ENCODE peak calls at places on chromosomes 4 and X, in five cellular contexts. O, X, P, W and Y are unnamed samples.

GRCh38 chr4:190014771-190015537 is 12.1 kb downstream of the FRG2 start:
- DNase-seq in O (no peak), X (no peak), P (no peak), W (no peak), Y (no peak)

GRCh38 chr4:7808752-7809151 is 130.9 kb downstream of the AFAP1 start:
- DNase-seq in O (no peak), X (no peak), P (no peak), W (no peak), Y (no peak)

GRCh38 chrX:9352243-9352642 is 112.6 kb upstream of the TBL1X start:
- DNase-seq in O (no peak), X (no peak), P (no peak), W (no peak), Y (no peak)

GRCh38 chr4:15395342-15395741 is 32.5 kb upstream of the C1QTNF7 start:
- DNase-seq in O (no peak), X (no peak), P (no peak), W (no peak), Y (no peak)

GRCh38 chr4:12949719-12950118 is 534.4 kb downstream of the RAB28 start:
- DNase-seq in O (no peak), X (no peak), P (no peak), W (no peak), Y (no peak)

GRCh38 chrX:20665441-20665840 is 398.7 kb upstream of the RPS6KA3 start:
- DNase-seq in O (no peak), X (no peak), P (no peak), W (no peak), Y (no peak)

GRCh38 chr4:119191505-119191904 is 21.0 kb upstream of the USP53 start:
- DNase-seq in O (no peak), X (no peak), P (no peak), W (no peak), Y (no peak)

GRCh38 chrX:108307408-108308085 is 130.7 kb downstream of the COL4A6 start:
- DNase-seq in O (no peak), X (no peak), P (peak; percentile 39), W (no peak), Y (no peak)

GRCh38 chr4:25466966-25467697 is 90.1 kb downstream of the ANAPC4 start:
- DNase-seq in O (no peak), X (no peak), P (no peak), W (no peak), Y (no peak)

GRCh38 chr4:113145147-113145518 is 95.7 kb downstream of the ANK2 start:
- DNase-seq in O (no peak), X (no peak), P (no peak), W (no peak), Y (no peak)

GRCh38 chr4:8547108-8547911 is 32.9 kb upstream of the GPR78 start:
- DNase-seq in O (no peak), X (no peak), P (no peak), W (no peak), Y (no peak)

GRCh38 chr4:140152015-140152703 is 1.8 kb downstream of the MAML3 start:
- DNase-seq in O (no peak), X (peak; percentile 83), P (peak; percentile 68), W (peak; percentile 81), Y (no peak)

GRCh38 chrX:132226169-132226568 is 6.9 kb upstream of the RAP2C start:
- DNase-seq in O (no peak), X (no peak), P (no peak), W (no peak), Y (no peak)

GRCh38 chrX:137194164-137194563 is 160.4 kb upstream of the GPR101 start:
- DNase-seq in O (no peak), X (no peak), P (no peak), W (peak; percentile 6), Y (no peak)

GRCh38 chr4:16544251-16544721 is 318.0 kb upstream of the TAPT1 start:
- DNase-seq in O (no peak), X (no peak), P (peak; percentile 63), W (no peak), Y (no peak)

GRCh38 chr4:143531368-143531767 is 17.9 kb downstream of the SMARCA5 start:
- DNase-seq in O (no peak), X (no peak), P (no peak), W (no peak), Y (no peak)

GRCh38 chrX:70479197-70479969 is 34.7 kb downstream of the DLG3 start:
- DNase-seq in O (no peak), X (peak; percentile 48), P (no peak), W (no peak), Y (no peak)

GRCh38 chrX:130251671-130252070 is 17.0 kb downstream of the ZNF280C start:
- DNase-seq in O (no peak), X (no peak), P (no peak), W (no peak), Y (no peak)

GRCh38 chrX:69153060-69153730 is 12.1 kb downstream of the PJA1 start:
- DNase-seq in O (no peak), X (no peak), P (no peak), W (peak; percentile 74), Y (no peak)

GRCh38 chr4:186723207-186724047 is at the start of gene FAT1:
- DNase-seq in O (peak; percentile 68), X (peak; percentile 71), P (peak; percentile 73), W (peak; percentile 68), Y (peak; percentile 60)

GRCh38 chr4:124973716-124974115 is 261.2 kb upstream of the ANKRD50 start:
- DNase-seq in O (no peak), X (no peak), P (no peak), W (no peak), Y (no peak)

GRCh38 chrX:153726286-153727107 is 1.8 kb downstream of the ABCD1 start:
- DNase-seq in O (no peak), X (peak; percentile 71), P (peak; percentile 64), W (peak; percentile 36), Y (no peak)

GRCh38 chr4:106809083-106809482 is 227.0 kb downstream of the DKK2 start:
- DNase-seq in O (peak; percentile 34), X (no peak), P (no peak), W (peak; percentile 15), Y (no peak)

GRCh38 chrX:155751131-155751530 is 130.0 kb upstream of the VAMP7 start:
- DNase-seq in O (no peak), X (no peak), P (no peak), W (no peak), Y (no peak)

GRCh38 chr4:140993350-140993749 is 139.9 kb downstream of the RNF150 start:
- DNase-seq in O (no peak), X (no peak), P (no peak), W (no peak), Y (no peak)

GRCh38 chr4:77911842-77912450 is 49.3 kb downstream of the MRPL1 start:
- DNase-seq in O (no peak), X (no peak), P (no peak), W (no peak), Y (no peak)

GRCh38 chr4:22179124-22179874 is 230.7 kb upstream of the KCNIP4 start:
- DNase-seq in O (peak; percentile 49), X (no peak), P (no peak), W (no peak), Y (no peak)

GRCh38 chrX:17559728-17560379 is 177.4 kb upstream of the SCML1 start:
- DNase-seq in O (peak; percentile 70), X (no peak), P (no peak), W (peak; percentile 53), Y (no peak)

GRCh38 chr4:56267558-56267957 is 119.7 kb downstream of the AASDH start:
- DNase-seq in O (no peak), X (no peak), P (no peak), W (no peak), Y (no peak)

GRCh38 chr4:39638358-39639239 is at the start of gene SMIM14:
- DNase-seq in O (peak; percentile 97), X (peak; percentile 99), P (peak; percentile 98), W (peak; percentile 96), Y (peak; percentile 80)
- TF ChIP-seq CTCF in O (no peak), X (no peak), P (peak; percentile 45), W (no peak), Y (no peak)

GRCh38 chr4:99998062-99998880 is 48.2 kb upstream of the H2AZ1 start:
- DNase-seq in O (peak; percentile 7), X (no peak), P (no peak), W (no peak), Y (no peak)
- TF ChIP-seq CTCF in O (peak; percentile 46), X (no peak), P (peak; percentile 42), W (no peak), Y (peak; percentile 59)

GRCh38 chr4:1310796-1311715 is 21.4 kb downstream of the MAEA start:
- DNase-seq in O (no peak), X (no peak), P (no peak), W (no peak), Y (no peak)
- TF ChIP-seq CTCF in O (no peak), X (no peak), P (no peak), W (no peak), Y (no peak)

GRCh38 chr4:173169428-173170209 is 1.0 kb downstream of the GALNT7 start:
- DNase-seq in O (no peak), X (peak; percentile 62), P (peak; percentile 59), W (peak; percentile 49), Y (no peak)

GRCh38 chr4:173170210-173170778 is 1.7 kb downstream of the GALNT7 start:
- DNase-seq in O (no peak), X (no peak), P (no peak), W (no peak), Y (no peak)

GRCh38 chr4:173171987-173172386 is 3.4 kb downstream of the GALNT7 start:
- DNase-seq in O (no peak), X (no peak), P (no peak), W (no peak), Y (no peak)

GRCh38 chr4:173169178-173169427 is 492 bp downstream of the GALNT7 start:
- DNase-seq in O (no peak), X (no peak), P (no peak), W (no peak), Y (no peak)

GRCh38 chr4:173171098-173171497 is 2.5 kb downstream of the GALNT7 start:
- DNase-seq in O (no peak), X (no peak), P (no peak), W (no peak), Y (no peak)
- TF ChIP-seq CTCF in O (peak; percentile 31), X (peak; percentile 35), P (peak; percentile 35), W (no peak), Y (no peak)

GRCh38 chrX:38335382-38335781 is 8.1 kb upstream of the RPGR start:
- DNase-seq in O (no peak), X (no peak), P (no peak), W (no peak), Y (no peak)
- TF ChIP-seq CTCF in O (no peak), X (no peak), P (peak; percentile 43), W (no peak), Y (peak; percentile 42)

GRCh38 chr4:76308548-76308947 is 2.0 kb downstream of the STBD1 start:
- DNase-seq in O (no peak), X (no peak), P (peak; percentile 74), W (peak; percentile 33), Y (no peak)

GRCh38 chr4:76305033-76305687 is 1.4 kb upstream of the STBD1 start:
- DNase-seq in O (no peak), X (no peak), P (no peak), W (no peak), Y (no peak)

GRCh38 chr4:76305971-76306881 is at the start of gene STBD1:
- DNase-seq in O (peak; percentile 31), X (peak; percentile 89), P (peak; percentile 85), W (peak; percentile 77), Y (peak; percentile 50)

GRCh38 chr4:76307670-76308014 is 1.1 kb downstream of the STBD1 start:
- DNase-seq in O (no peak), X (peak; percentile 57), P (peak; percentile 51), W (no peak), Y (no peak)

GRCh38 chr4:76306882-76307669 is 543 bp downstream of the STBD1 start:
- DNase-seq in O (peak; percentile 18), X (peak; percentile 80), P (peak; percentile 69), W (peak; percentile 62), Y (no peak)
- TF ChIP-seq CTCF in O (peak; percentile 61), X (peak; percentile 41), P (peak; percentile 54), W (peak; percentile 16), Y (peak; percentile 44)